ENCODE peak calls at places on chromosomes 1 and 21, in five cellular contexts. L is mesenchymal stem cell, Q is cardiac muscle cell, Y is heart right ventricle, G is HCT116. O is an unnamed sample.

GRCh38 chr1:16372535-16373340 is 5.7 kb downstream of the SZRD1 start:
- DNase-seq in G (no peak), Q (no peak), Y (no peak), L (no peak), O (no peak)

GRCh38 chr1:180854001-180854400 is 58.7 kb upstream of the KIAA1614 start:
- DNase-seq in Y (no peak), L (no peak), Q (no peak), G (no peak), O (peak; percentile 46)

GRCh38 chr1:116721608-116722007 is 32.6 kb upstream of the CD2 start:
- DNase-seq in G (no peak), Q (no peak), L (no peak), Y (no peak), O (no peak)

GRCh38 chr21:26572668-26573381 is at the start of gene CYYR1:
- DNase-seq in G (no peak), Y (peak; percentile 22), L (peak; percentile 28), Q (peak; percentile 70), O (peak; percentile 32)

GRCh38 chr1:96695954-96696353 is 25.6 kb upstream of the PTBP2 start:
- DNase-seq in G (no peak), Q (no peak), Y (no peak), L (no peak), O (no peak)

GRCh38 chr1:103448560-103448959 is 76.9 kb upstream of the RNPC3 start:
- DNase-seq in G (no peak), Y (no peak), Q (no peak), L (peak; percentile 3), O (no peak)

GRCh38 chr21:25494804-25495203 is 112.5 kb downstream of the MRPL39 start:
- DNase-seq in G (no peak), Q (no peak), L (no peak), Y (no peak), O (no peak)

GRCh38 chr1:53135735-53136114 is 6.7 kb downstream of the SLC1A7 start:
- DNase-seq in L (peak; percentile 59), G (no peak), Y (no peak), Q (no peak), O (no peak)

GRCh38 chr1:162019006-162019405 is 4.7 kb downstream of the OLFML2B start:
- DNase-seq in Q (no peak), Y (no peak), L (no peak), G (no peak), O (no peak)

GRCh38 chr1:38815903-38816627 is 43.5 kb downstream of the RRAGC start:
- DNase-seq in Y (no peak), L (no peak), Q (no peak), G (no peak), O (no peak)

GRCh38 chr1:85344256-85344694 is 67.8 kb upstream of the BCL10 start:
- DNase-seq in Q (peak; percentile 58), G (no peak), Y (no peak), L (peak; percentile 52), O (peak; percentile 84)

GRCh38 chr1:246609632-246610031 is 43.4 kb downstream of the CNST start:
- DNase-seq in Y (no peak), G (no peak), Q (no peak), L (peak; percentile 29), O (no peak)

GRCh38 chr1:95035536-95035935 is 37.2 kb downstream of the ALG14 start:
- DNase-seq in Q (no peak), Y (no peak), L (peak; percentile 89), G (peak; percentile 18), O (no peak)

GRCh38 chr1:171434717-171435346 is 50.5 kb upstream of the PRRC2C start:
- DNase-seq in G (no peak), Y (no peak), L (peak; percentile 83), Q (no peak), O (no peak)

GRCh38 chr1:43143441-43143888 is 28.6 kb downstream of the EBNA1BP2 start:
- DNase-seq in G (peak; percentile 83), Q (no peak), L (no peak), Y (no peak), O (no peak)

GRCh38 chr1:180196436-180197003 is 33.5 kb upstream of the LHX4 start:
- DNase-seq in L (no peak), Q (no peak), G (no peak), Y (no peak), O (no peak)

GRCh38 chr1:186950547-186950946 is 121.8 kb downstream of the PLA2G4A start:
- DNase-seq in Q (no peak), L (no peak), Y (no peak), G (peak; percentile 3), O (no peak)

GRCh38 chr1:208161656-208162375 is 82.4 kb downstream of the PLXNA2 start:
- DNase-seq in Y (no peak), G (no peak), Q (no peak), L (peak; percentile 71), O (no peak)

GRCh38 chr1:223007250-223007649 is 135.8 kb downstream of the TLR5 start:
- DNase-seq in Y (no peak), L (no peak), Q (no peak), G (no peak), O (no peak)

GRCh38 chr1:31761883-31762282 is 2.3 kb downstream of the ADGRB2 start:
- DNase-seq in L (peak; percentile 85), Y (no peak), Q (no peak), G (no peak), O (no peak)

GRCh38 chr21:39720126-39720778 is 24.7 kb upstream of the IGSF5 start:
- DNase-seq in L (no peak), Y (no peak), Q (peak; percentile 19), G (no peak), O (no peak)

GRCh38 chr1:31795801-31796621 is 19.8 kb downstream of the SPOCD1 start:
- DNase-seq in L (peak; percentile 71), Y (no peak), G (no peak), Q (no peak), O (no peak)

GRCh38 chr1:202143011-202143767 is 1.3 kb downstream of the ARL8A start:
- DNase-seq in Y (peak; percentile 32), G (no peak), Q (no peak), L (peak; percentile 25), O (no peak)

GRCh38 chr1:6037338-6037762 is 8.3 kb upstream of the KCNAB2 start:
- DNase-seq in L (peak; percentile 58), Y (peak; percentile 20), Q (no peak), G (no peak), O (no peak)

GRCh38 chr1:154418062-154418897 is 13.1 kb downstream of the IL6R start:
- DNase-seq in L (no peak), G (peak; percentile 95), Y (no peak), Q (no peak), O (no peak)

GRCh38 chr1:154417338-154417608 is 12.1 kb downstream of the IL6R start:
- DNase-seq in Y (no peak), G (no peak), L (no peak), Q (no peak), O (no peak)

GRCh38 chr1:154419620-154420020 is 14.5 kb downstream of the IL6R start:
- DNase-seq in G (no peak), Q (no peak), Y (peak; percentile 87), L (peak; percentile 88), O (no peak)

GRCh38 chr1:154420172-154420571 is 15.0 kb downstream of the IL6R start:
- DNase-seq in Q (no peak), Y (peak; percentile 83), G (no peak), L (peak; percentile 93), O (no peak)

GRCh38 chr1:154418898-154419619 is 13.9 kb downstream of the IL6R start:
- DNase-seq in Q (no peak), Y (no peak), L (no peak), G (no peak), O (no peak)
- H3K4me1 ChIP-seq in Q (peaks cover 9% of the 10 kb centered on the region), Y (peaks cover 34% of the 10 kb centered on the region), L (peaks cover 43% of the 10 kb centered on the region), G (peaks cover 62% of the 10 kb centered on the region), O (no peaks in the 10 kb centered on the region)

DNA sequence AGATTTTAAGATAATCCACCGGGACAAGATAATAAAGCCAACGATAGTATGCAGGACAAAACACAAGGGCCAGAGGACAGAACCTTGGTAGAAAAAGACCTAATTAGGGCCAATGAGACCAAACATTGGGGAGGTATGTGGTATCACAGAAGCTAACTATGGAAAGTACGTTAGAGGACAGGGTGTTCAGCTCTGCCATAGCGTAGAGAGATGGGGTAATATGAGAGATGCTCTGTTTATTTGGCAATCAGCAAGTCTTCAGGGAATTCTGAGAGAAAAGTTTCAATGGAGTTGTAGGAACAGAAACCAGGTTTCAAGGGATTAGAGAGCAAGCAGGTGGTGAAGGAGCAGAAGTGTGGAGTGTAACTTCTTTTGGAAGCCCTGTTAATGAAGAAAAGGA is 23.9 kb downstream of the EEIG2 start:
- DNase-seq in L (peak; percentile 75), G (no peak), Q (no peak), Y (no peak), O (no peak)
- H3K4me3 ChIP-seq in L (no peak overlapping the region), G (no peak overlapping the region), Q (no peak overlapping the region), Y (no peak overlapping the region), O (no peak overlapping the region)

GRCh38 chr1:156478250-156478627 is 22.3 kb downstream of the MEF2D start:
- DNase-seq in G (no peak), L (no peak), Q (no peak), Y (no peak), O (no peak)

GRCh38 chr1:156475568-156476500 is 24.7 kb downstream of the MEF2D start:
- DNase-seq in G (no peak), Y (peak; percentile 80), Q (no peak), L (peak; percentile 87), O (no peak)

GRCh38 chr1:156477526-156478249 is 22.9 kb downstream of the MEF2D start:
- DNase-seq in L (no peak), G (no peak), Q (no peak), Y (no peak), O (no peak)

GRCh38 chr1:156474966-156475365 is 25.6 kb downstream of the MEF2D start:
- DNase-seq in L (no peak), Q (no peak), Y (no peak), G (no peak), O (no peak)

DNA sequence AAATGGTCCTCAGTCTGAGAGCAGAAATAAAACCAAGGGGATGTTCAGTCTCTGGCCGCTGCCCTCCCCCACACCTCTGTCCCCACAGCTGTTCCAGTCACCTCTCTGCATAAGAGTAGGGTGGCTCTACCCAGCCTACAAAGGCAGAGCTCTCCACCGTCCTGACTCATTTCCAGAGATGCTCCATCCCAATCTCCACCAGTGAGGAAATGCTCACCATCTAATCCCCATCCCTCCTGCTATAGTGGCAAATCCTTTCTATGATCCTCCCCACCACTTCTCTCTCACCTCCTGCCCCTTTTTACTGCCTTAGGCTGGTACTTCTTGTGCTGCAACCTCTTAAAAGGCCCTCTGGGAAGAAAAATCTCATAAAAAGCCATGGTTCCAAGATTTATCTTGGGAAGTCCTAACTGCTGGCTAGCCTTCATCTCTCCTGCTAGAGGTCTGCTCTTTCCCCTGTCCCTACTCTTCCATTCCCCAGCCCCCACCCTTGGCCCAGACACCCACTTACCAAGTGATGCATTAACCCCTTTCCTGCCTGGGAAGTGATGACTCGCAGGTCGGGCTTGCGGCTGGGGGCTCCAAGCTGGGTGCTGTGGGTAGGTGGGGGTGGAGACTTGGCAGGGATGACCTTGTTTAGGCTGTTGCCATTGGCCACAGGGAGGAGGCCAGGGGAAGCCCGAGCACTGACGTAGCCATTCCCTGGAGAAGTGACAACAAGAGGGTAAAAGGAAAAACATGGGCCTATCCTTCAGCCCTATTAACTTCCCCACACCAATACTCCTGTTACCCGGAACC is 23.9 kb downstream of the MEF2D start:
- DNase-seq in L (peak; percentile 66), Y (no peak), G (no peak), Q (no peak), O (no peak)
- H3K4me1 ChIP-seq in L (peaks cover 12% of the 10 kb centered on the region), Y (peaks cover 38% of the 10 kb centered on the region), G (no peaks in the 10 kb centered on the region), Q (no peaks in the 10 kb centered on the region), O (no peaks in the 10 kb centered on the region)

DNA sequence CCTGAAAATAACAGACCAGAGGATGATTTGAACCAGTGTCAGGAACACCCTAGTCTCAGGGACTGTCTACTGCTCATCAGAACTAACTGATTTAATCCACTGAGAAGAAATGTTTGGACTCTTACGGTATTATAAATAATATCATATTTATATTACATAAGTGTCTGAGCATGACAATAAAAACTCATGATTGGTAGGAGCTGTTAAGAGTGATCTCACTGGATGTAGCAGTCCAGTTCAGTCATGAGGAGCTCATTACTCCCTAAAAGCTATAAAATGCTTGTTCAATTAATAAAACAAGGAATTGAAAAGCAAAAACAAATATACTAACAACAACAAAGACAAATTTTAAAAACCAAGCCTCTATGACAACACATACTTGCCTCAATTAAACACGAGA is 68.8 kb upstream of the BCL9 start:
- DNase-seq in L (no peak), G (no peak), Y (no peak), Q (no peak), O (no peak)
- H3K4me3 ChIP-seq in L (no peak overlapping the region), G (no peak overlapping the region), Y (no peak overlapping the region), Q (no peak overlapping the region), O (no peak overlapping the region)

O was measured in HAP-1.